ENCODE peak calls at places on chromosome 11, in eight cellular contexts. M is hepatocyte, Q is tibial artery, E is endodermal cell, B is heart left ventricle, P is MM.1S, H is left lung, R is pancreas. J is an unnamed sample. For H3K4me1, the result is how much of the 10 kb centered on the place peaks cover.

GRCh38 chr11:103582351-103582909 is 454.0 kb upstream of the DDI1 start:
- DNase-seq in M (no peak), Q (no peak), E (no peak), B (no peak), P (no peak), H (no peak), R (no peak), J (no peak)

GRCh38 chr11:70675697-70676374 is 277.5 kb downstream of the CTTN start:
- DNase-seq in M (peak), Q (no peak), E (no peak), B (no peak), P (no peak), H (no peak), R (peak), J (no peak)

GRCh38 chr11:118152552-118153471 is at the start of gene SCN4B:
- DNase-seq in M (peak), Q (no peak), E (peak), B (peak), P (no peak), H (peak), R (peak), J (peak)

GRCh38 chr11:16605440-16605970 is 132.9 kb upstream of the C11orf58 start:
- DNase-seq in M (peak), Q (no peak), E (peak), B (peak), P (peak), H (peak), R (peak), J (peak)

GRCh38 chr11:2943711-2944118 is 14.5 kb upstream of the PHLDA2 start:
- DNase-seq in M (no peak), Q (no peak), E (peak), B (no peak), P (no peak), H (peak), R (peak), J (no peak)

GRCh38 chr11:57302489-57302888 is 22.3 kb downstream of the TNKS1BP1 start:
- DNase-seq in M (no peak), Q (no peak), E (no peak), B (no peak), P (no peak), H (peak), R (no peak), J (no peak)

GRCh38 chr11:108135845-108136599 is 14.7 kb downstream of the ACAT1 start:
- DNase-seq in M (no peak), Q (no peak), E (no peak), B (no peak), P (peak), H (no peak), R (no peak), J (no peak)

GRCh38 chr11:12050470-12050891 is 42.1 kb upstream of the DKK3 start:
- DNase-seq in M (no peak), Q (no peak), E (no peak), B (no peak), P (no peak), H (no peak), R (no peak), J (no peak)

GRCh38 chr11:42631223-42631843 is 680.5 kb upstream of the API5 start:
- DNase-seq in M (peak), Q (no peak), E (peak), B (no peak), P (peak), H (no peak), R (no peak), J (peak)

GRCh38 chr11:57668467-57668890 is 565 bp downstream of the ZDHHC5 start:
- DNase-seq in M (no peak), Q (no peak), E (no peak), B (no peak), P (peak), H (no peak), R (no peak), J (no peak)

GRCh38 chr11:88421530-88421929 is 84.0 kb upstream of the CTSC start:
- DNase-seq in M (peak), Q (no peak), E (peak), B (no peak), P (peak), H (no peak), R (no peak), J (no peak)

GRCh38 chr11:69444381-69445130 is 36.9 kb upstream of the LINC01488 start:
- DNase-seq in M (peak), Q (peak), E (peak), B (peak), P (no peak), H (peak), R (peak), J (peak)

GRCh38 chr11:58061813-58062212 is 31.1 kb downstream of the OR6Q1 start:
- DNase-seq in M (no peak), Q (no peak), E (no peak), B (no peak), P (no peak), H (no peak), R (no peak), J (peak)

GRCh38 chr11:67276821-67277230 is 10.6 kb downstream of the GRK2 start:
- DNase-seq in M (no peak), Q (peak), E (peak), B (peak), P (peak), H (peak), R (peak), J (peak)

GRCh38 chr11:74695705-74696280 is 35.4 kb downstream of the CHRDL2 start:
- DNase-seq in M (no peak), Q (no peak), E (peak), B (no peak), P (no peak), H (no peak), R (no peak), J (peak)

GRCh38 chr11:33753304-33753703 is 17.1 kb upstream of the CD59 start:
- DNase-seq in M (no peak), Q (no peak), E (no peak), B (no peak), P (peak), H (no peak), R (no peak), J (peak)

GRCh38 chr11:85133636-85134035 is 493.5 kb downstream of the DLG2 start:
- DNase-seq in M (no peak), Q (no peak), E (no peak), B (no peak), P (no peak), H (no peak), R (no peak), J (no peak)

GRCh38 chr11:3709977-3710376 is 38.8 kb upstream of the CHRNA10 start:
- DNase-seq in M (no peak), Q (no peak), E (no peak), B (no peak), P (no peak), H (no peak), R (no peak), J (no peak)

GRCh38 chr11:128871165-128871564 is 4.1 kb upstream of the KCNJ1 start:
- DNase-seq in M (no peak), Q (no peak), E (peak), B (no peak), P (no peak), H (no peak), R (no peak), J (no peak)

GRCh38 chr11:94870422-94870821 is 102.3 kb downstream of the AMOTL1 start:
- DNase-seq in M (no peak), Q (no peak), E (peak), B (no peak), P (no peak), H (no peak), R (no peak), J (no peak)

GRCh38 chr11:27902981-27903624 is 202.8 kb upstream of the BDNF start:
- DNase-seq in M (no peak), Q (no peak), E (no peak), B (no peak), P (no peak), H (no peak), R (no peak), J (no peak)

GRCh38 chr11:67268684-67269268 is 2.5 kb downstream of the GRK2 start:
- DNase-seq in M (no peak), Q (no peak), E (no peak), B (peak), P (no peak), H (peak), R (peak), J (no peak)

GRCh38 chr11:100785148-100785983 is 98.3 kb downstream of the ARHGAP42 start:
- DNase-seq in M (no peak), Q (no peak), E (peak), B (no peak), P (no peak), H (no peak), R (no peak), J (peak)

DNA sequence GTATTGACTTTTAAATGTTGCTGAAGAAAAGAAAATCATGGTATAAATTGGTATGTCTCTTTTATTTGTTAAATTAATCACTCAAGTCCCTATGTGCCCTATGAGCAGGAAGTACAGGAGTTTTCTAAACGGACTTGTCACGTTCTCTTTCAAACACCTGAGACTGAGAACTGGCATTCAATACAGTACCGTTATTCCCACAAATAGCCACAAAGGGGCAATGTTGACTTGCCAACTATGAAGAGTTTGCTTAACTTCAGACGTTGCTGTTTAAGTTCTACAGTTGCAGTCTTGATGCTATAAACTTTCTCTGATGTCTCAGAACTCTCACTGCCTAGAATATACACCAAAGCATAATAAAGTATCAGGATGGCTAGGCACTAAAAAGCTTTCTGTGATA is 7.6 kb downstream of the OR56A1 start:
- DNase-seq in M (peak), Q (no peak), E (peak), B (no peak), P (peak), H (no peak), R (no peak), J (peak)
- TF ChIP-seq CTCF in M (peak), Q (peak), E (peak), B (peak), P (peak), H (peak), R (peak), J (peak)

DNA sequence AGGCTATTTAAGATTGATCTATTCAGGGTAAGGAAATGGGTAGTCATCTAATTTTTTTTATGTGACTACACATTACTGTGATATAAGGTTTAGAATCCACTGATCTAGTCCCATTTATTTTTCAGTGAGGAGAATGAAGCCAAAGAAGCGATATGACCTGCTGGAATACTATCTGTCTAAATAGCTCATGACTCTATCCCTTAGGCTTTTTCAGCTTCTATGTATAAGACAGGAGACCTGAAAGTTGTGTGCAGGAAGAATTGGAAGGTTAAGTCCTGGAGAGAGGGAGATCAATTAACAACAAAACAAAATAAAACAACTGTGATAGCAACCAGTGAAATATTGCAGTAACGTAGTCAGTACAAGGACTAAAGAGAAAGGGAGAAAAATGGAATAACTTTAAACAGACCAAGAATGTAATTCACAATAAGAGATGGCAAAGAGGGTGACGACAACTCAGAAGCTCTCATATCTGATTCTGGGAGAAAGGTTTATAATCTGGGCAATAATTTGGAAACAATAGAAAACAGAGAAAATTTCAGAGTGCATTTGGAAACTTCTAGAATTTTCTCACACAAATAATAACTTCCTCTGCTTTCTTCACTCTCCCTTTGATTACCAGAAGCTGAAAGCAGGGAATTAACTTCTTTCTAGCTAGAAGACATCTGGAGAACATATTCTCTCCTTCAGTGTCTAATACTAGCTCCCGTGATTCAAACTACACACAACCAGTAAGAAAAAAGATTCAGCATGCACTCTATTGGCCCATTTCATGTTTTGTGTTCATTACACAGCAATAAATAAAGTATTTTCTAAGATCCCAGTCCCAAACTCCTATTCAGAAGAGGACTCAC is 19.2 kb upstream of the CASP12 start:
- DNase-seq in M (no peak), Q (no peak), E (no peak), B (no peak), P (no peak), H (no peak), R (no peak), J (no peak)
- H3K27ac ChIP-seq in M (no peak), Q (peak), E (no peak), B (peak), P (peak), H (peak), R (peak), J (no peak)

DNA sequence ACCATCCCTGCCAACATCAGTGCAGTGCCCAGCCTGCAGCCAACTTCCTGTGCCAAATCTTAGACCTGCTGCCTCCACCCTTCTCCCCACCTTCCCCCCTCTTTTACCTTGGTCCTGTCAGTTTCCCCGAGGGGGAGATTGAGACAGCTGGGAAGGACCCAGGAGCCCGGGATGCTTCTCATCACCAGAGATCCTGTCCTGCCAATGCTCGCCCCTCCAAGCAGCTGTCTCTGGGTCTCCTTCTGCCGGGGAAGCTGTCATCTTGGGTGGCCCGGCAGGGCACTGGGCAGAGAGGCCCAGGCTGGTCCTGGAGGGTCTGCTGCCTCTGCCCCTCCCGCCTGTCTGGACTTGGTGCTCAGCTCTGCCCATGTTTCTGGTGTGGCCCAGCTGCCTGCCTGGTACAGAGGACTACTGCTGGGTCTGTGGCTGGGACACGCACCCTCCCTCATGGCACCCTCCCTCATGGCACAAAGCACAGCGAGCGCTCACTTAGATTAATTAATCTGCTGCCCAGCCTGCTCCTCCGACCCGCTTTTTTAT is 60.4 kb upstream of the THY1 start:
- DNase-seq in M (no peak), Q (peak), E (peak), B (no peak), P (no peak), H (no peak), R (peak), J (no peak)
- H3K4me1 ChIP-seq in M (under half), Q (under half), E (under half), B (under half), P (under half), H (under half), R (under half), J (under half)

DNA sequence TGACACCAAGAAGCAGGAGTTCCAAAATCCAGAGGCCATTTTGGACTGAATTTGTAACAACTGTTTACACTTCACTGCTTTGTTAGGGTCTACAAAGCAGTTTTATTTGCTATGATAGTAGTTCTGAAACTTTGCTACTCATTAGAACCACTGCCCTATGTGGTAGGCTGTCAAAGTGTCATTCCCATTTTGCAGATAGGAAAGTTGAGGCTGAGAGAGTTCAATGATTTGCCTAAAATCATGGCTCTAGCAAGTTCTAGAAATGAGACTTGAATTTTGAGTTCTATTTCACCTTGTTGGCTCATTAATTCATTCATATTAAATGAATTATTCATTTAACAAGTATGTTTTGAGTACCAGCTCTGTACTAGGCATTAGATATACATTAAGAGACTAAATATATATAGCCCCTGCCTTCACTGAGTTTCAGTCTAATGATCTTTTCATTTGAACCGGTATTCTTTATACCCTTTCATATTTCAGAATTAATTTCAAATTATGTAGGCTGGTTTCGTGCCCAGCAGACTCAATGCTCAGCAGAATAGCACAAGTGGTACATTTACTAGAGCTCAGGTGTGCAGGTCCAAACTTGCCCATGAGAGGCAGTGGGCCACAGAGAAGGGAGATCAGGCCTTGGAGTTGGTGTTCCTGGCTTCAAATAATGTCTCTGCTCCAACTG is 93.5 kb downstream of the ME3 start:
- DNase-seq in M (no peak), Q (no peak), E (no peak), B (no peak), P (no peak), H (no peak), R (no peak), J (no peak)
- TF ChIP-seq CTCF in M (no peak), Q (no peak), E (no peak), B (no peak), P (no peak), H (no peak), R (no peak), J (no peak)

GRCh38 chr11:65962136-65962564 is 616 bp downstream of the SART1 start:
- DNase-seq in M (no peak), Q (no peak), E (no peak), B (no peak), P (no peak), H (no peak), R (no peak), J (no peak)
- H3K27ac ChIP-seq in M (no peak), Q (peak), E (no peak), B (peak), P (no peak), H (peak), R (peak), J (peak)

DNA sequence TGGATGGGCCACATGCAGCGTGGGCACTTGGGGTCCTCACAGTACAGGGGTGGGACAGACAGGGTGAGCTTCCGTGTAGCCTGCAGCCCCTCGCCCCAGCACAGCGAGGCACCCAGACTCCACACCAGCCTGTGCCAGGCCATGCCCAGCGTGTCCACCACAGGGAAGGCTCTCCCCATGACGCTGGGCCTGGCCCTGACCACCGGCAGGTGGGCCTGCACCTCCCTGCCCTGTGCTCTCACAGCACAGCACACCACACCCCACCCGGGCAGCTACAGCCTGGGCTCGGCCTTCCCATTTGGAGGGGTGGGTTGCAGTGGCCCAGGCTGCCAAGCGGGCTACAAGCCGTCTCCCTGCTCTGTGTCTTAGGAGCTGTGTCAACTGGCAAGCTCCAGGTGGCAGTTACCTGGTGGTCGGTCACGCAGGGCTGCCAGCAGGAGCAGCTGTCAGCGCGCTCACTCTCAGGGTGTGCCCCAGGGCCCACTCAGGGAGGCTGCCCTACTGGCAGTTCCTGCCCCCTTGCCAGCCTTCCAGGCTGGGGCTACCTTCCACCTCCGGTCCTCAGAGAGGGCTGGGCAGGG is 4.6 kb downstream of the MOB2 start:
- DNase-seq in M (no peak), Q (peak), E (no peak), B (peak), P (no peak), H (peak), R (peak), J (no peak)
- H3K4me1 ChIP-seq in M (under half), Q (under half), E (under half), B (half or more), P (under half), H (under half), R (under half), J (under half)

DNA sequence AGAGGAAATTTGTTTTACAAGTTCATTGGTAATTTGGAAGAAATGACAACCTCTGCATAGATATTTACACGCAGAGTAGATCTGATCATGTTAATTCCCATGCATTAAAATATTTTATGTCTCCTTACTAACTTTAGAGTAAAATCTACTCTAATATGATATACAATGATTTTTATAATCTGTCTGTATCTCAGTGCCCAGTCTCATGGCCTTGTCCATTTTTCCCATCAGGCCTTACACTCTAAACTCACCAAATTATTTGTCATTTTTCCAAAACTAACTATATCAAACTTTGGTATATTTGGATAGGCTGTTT is 12.2 kb downstream of the OR10D3 start:
- DNase-seq in M (no peak), Q (no peak), E (no peak), B (no peak), P (no peak), H (no peak), R (no peak), J (no peak)
- TF ChIP-seq CTCF in M (no peak), Q (no peak), E (no peak), B (no peak), P (no peak), H (no peak), R (no peak), J (no peak)

DNA sequence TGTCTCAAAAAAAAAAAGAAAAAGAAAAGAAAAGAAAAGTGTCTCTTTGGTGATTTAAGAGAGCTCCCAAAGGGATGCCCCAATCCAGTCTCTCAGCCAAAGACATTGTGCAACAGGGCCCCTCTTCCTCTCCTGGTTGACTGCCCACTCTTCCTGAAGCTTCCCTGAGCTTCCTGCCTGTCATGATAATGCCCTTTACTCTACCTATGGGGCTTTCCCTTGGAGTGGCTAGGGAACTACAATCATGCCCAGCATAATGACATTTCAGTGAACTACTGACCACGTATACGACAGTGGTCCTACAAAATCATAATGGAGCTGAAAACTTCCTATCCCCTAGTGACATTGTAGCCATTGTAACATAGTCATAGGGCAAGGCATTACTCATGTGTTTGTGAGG is 118.0 kb downstream of the RASSF10 start:
- DNase-seq in M (no peak), Q (no peak), E (no peak), B (no peak), P (no peak), H (no peak), R (no peak), J (no peak)
- H3K27ac ChIP-seq in M (no peak), Q (no peak), E (no peak), B (no peak), P (no peak), H (no peak), R (no peak), J (no peak)

GRCh38 chr11:134472188-134472455 is 60.1 kb upstream of the B3GAT1 start:
- DNase-seq in M (no peak), Q (no peak), E (no peak), B (no peak), P (no peak), H (no peak), R (no peak), J (no peak)
- H3K4me1 ChIP-seq in M (under half), Q (under half), E (under half), B (under half), P (under half), H (under half), R (under half), J (under half)

J was measured in cardiac muscle cell.